ENCODE peak calls at places on chromosomes 1 and 21, in nine cellular contexts. G is tibial nerve; P is naive thymus-derived CD8-positive, alpha-beta T cell; S is astrocyte of the cerebellum; X is transverse colon; I is A673; A is thoracic aorta; Y is activated T-helper 1 cell treated with anti-CD3 and anti-CD28 coated beads, Interleukin-2, amount 50 U/mL, for 16 hours; F is fibroblast of the conjunctiva. L is an unnamed sample.

GRCh38 chr21:14753069-14753465 is 207.0 kb upstream of the SAMSN1 start:
- DNase-seq in X (no peak), P (no peak), G (no peak), Y (no peak), I (no peak), S (no peak), F (no peak), A (no peak), L (no peak)

GRCh38 chr1:40344597-40344996 is 27.5 kb upstream of the COL9A2 start:
- DNase-seq in G (peak), P (no peak), X (peak), Y (no peak), A (peak), I (peak), S (no peak), F (peak), L (peak)

GRCh38 chr21:36721817-36722216 is 22.9 kb downstream of the SIM2 start:
- DNase-seq in F (no peak), A (no peak), S (no peak), I (no peak), G (no peak), Y (no peak), P (no peak), X (no peak), L (no peak)

GRCh38 chr21:44667612-44668011 is 885 bp upstream of the KRTAP12-2 start:
- DNase-seq in I (no peak), F (no peak), A (no peak), Y (no peak), S (no peak), X (no peak), G (no peak), P (no peak), L (no peak)

GRCh38 chr1:10252508-10252907 is 42.1 kb downstream of the KIF1B start:
- DNase-seq in G (no peak), S (no peak), F (no peak), P (no peak), X (peak), Y (no peak), I (peak), A (no peak), L (peak)

GRCh38 chr1:244053831-244054230 is 2.7 kb downstream of the ZBTB18 start:
- DNase-seq in G (no peak), F (no peak), P (no peak), S (no peak), A (no peak), Y (no peak), I (no peak), X (no peak), L (no peak)

GRCh38 chr1:151325646-151326429 is 1.4 kb downstream of the PI4KB start:
- DNase-seq in S (no peak), P (no peak), A (no peak), G (no peak), X (no peak), F (no peak), Y (no peak), I (no peak), L (no peak)

GRCh38 chr21:42537106-42537742 is 23.6 kb downstream of the SLC37A1 start:
- DNase-seq in P (peak), F (no peak), S (no peak), Y (no peak), X (no peak), I (peak), G (no peak), A (no peak), L (no peak)

L was measured in stromal cell of bone marrow.